ENCODE peak calls at places on chromosome 14, in six cellular contexts. U is B cell, I is Caco-2, L is A549, T is AG09319, K is fibroblast of pulmonary artery. H is an unnamed sample.

GRCh38 chr14:100712490-100712889 is 14.2 kb upstream of the DLK1 start:
- DNase-seq in L (no peak), U (no peak), I (no peak), T (no peak), K (no peak), H (no peak)

GRCh38 chr14:104864267-104865068 is 600 bp upstream of the CEP170B start:
- DNase-seq in I (peak; percentile 92), L (peak; percentile 70), T (no peak), U (peak; percentile 34), K (no peak), H (no peak)

GRCh38 chr14:87113286-87113685 is 879.7 kb downstream of the GALC start:
- DNase-seq in U (no peak), L (no peak), T (no peak), I (no peak), K (no peak), H (no peak)

GRCh38 chr14:27553820-27554219 is 956.0 kb upstream of the NOVA1 start:
- DNase-seq in K (peak; percentile 24), U (no peak), L (peak; percentile 5), I (no peak), T (no peak), H (no peak)

GRCh38 chr14:69043007-69043444 is 63.9 kb upstream of the ACTN1 start:
- DNase-seq in U (no peak), K (peak; percentile 34), L (no peak), T (no peak), I (no peak), H (no peak)

GRCh38 chr14:79201545-79202247 is 1009.6 kb downstream of the DIO2 start:
- DNase-seq in L (no peak), U (no peak), K (no peak), T (no peak), I (peak; percentile 30), H (no peak)

GRCh38 chr14:64507376-64508156 is 3.0 kb downstream of the ZBTB1 start:
- DNase-seq in T (no peak), K (no peak), U (no peak), L (no peak), I (no peak), H (no peak)

GRCh38 chr14:94411638-94412037 is 23.2 kb upstream of the SERPINA1 start:
- DNase-seq in I (no peak), K (no peak), L (no peak), U (no peak), T (no peak), H (no peak)

GRCh38 chr14:98494582-98494981 is 777.4 kb downstream of the BCL11B start:
- DNase-seq in I (no peak), L (peak; percentile 20), K (no peak), T (no peak), U (no peak), H (no peak)

GRCh38 chr14:24426912-24427536 is 2.4 kb downstream of the CBLN3 start:
- DNase-seq in U (no peak), I (peak; percentile 88), K (no peak), L (no peak), T (no peak), H (no peak)

GRCh38 chr14:34766060-34766459 is 51.7 kb upstream of the CFL2 start:
- DNase-seq in I (no peak), K (no peak), T (no peak), U (no peak), L (peak; percentile 26), H (no peak)

GRCh38 chr14:64880382-64881121 is 845 bp upstream of the SPTB start:
- DNase-seq in I (peak; percentile 51), U (no peak), T (no peak), L (peak; percentile 40), K (no peak), H (peak; percentile 68)

GRCh38 chr14:77186911-77187648 is 5.5 kb downstream of the TMEM63C start:
- DNase-seq in U (no peak), I (no peak), K (peak; percentile 6), T (no peak), L (peak; percentile 25), H (no peak)

GRCh38 chr14:53249059-53249458 is 95.9 kb upstream of the DDHD1 start:
- DNase-seq in T (no peak), L (no peak), I (no peak), U (no peak), K (no peak), H (no peak)

GRCh38 chr14:106044949-106045596 is 518.7 kb downstream of the TMEM121 start:
- DNase-seq in K (no peak), T (no peak), I (peak; percentile 66), L (peak; percentile 83), U (peak; percentile 73), H (peak; percentile 85)

GRCh38 chr14:103657466-103657865 is 28.5 kb downstream of the KLC1 start:
- DNase-seq in T (peak; percentile 11), K (peak; percentile 74), I (no peak), U (no peak), L (no peak), H (no peak)

GRCh38 chr14:68506021-68506644 is 286.7 kb downstream of the ZFP36L1 start:
- DNase-seq in K (peak; percentile 68), I (no peak), L (no peak), T (no peak), U (no peak), H (no peak)

GRCh38 chr14:50906326-50906725 is 34.5 kb downstream of the ABHD12B start:
- DNase-seq in U (no peak), T (no peak), K (no peak), I (no peak), L (no peak), H (no peak)

GRCh38 chr14:102620413-102620812 is 28.0 kb downstream of the RCOR1 start:
- DNase-seq in L (no peak), K (no peak), T (peak; percentile 57), U (no peak), I (no peak), H (no peak)

GRCh38 chr14:71776463-71777359 is 155.5 kb upstream of the RGS6 start:
- DNase-seq in K (peak; percentile 10), I (no peak), T (no peak), L (no peak), U (no peak), H (peak; percentile 39)

GRCh38 chr14:66507181-66507721 is 696 bp upstream of the GPHN start:
- DNase-seq in L (no peak), I (no peak), U (peak; percentile 39), K (no peak), T (no peak), H (no peak)

GRCh38 chr14:68621400-68622365 is 171.2 kb downstream of the ZFP36L1 start:
- DNase-seq in I (no peak), U (no peak), T (peak; percentile 41), K (peak; percentile 80), L (no peak), H (no peak)

GRCh38 chr14:102362084-102362483 is 606 bp downstream of the CINP start:
- DNase-seq in L (no peak), T (no peak), K (peak; percentile 16), U (no peak), I (no peak), H (no peak)

GRCh38 chr14:69010632-69011031 is 31.5 kb upstream of the ACTN1 start:
- DNase-seq in T (no peak), I (no peak), U (no peak), L (peak; percentile 31), K (no peak), H (no peak)

GRCh38 chr14:24483604-24484252 is 24.3 kb downstream of the CMA1 start:
- DNase-seq in U (no peak), I (no peak), L (no peak), K (peak; percentile 48), T (no peak), H (no peak)

GRCh38 chr14:60196291-60196690 is 31.1 kb upstream of the DHRS7 start:
- DNase-seq in T (no peak), K (no peak), I (no peak), L (no peak), U (no peak), H (no peak)

GRCh38 chr14:74491952-74492351 is 1.2 kb downstream of the NPC2 start:
- DNase-seq in L (peak; percentile 59), U (peak; percentile 43), T (no peak), K (peak; percentile 45), I (peak; percentile 59), H (no peak)

GRCh38 chr14:24372701-24373416 is 4.9 kb downstream of the NFATC4 start:
- DNase-seq in I (no peak), K (peak; percentile 67), U (no peak), T (no peak), L (no peak), H (no peak)

GRCh38 chr14:75884198-75884611 is 97.6 kb downstream of the TGFB3 start:
- DNase-seq in I (no peak), K (peak; percentile 94), U (no peak), T (no peak), L (no peak), H (no peak)
- TF ChIP-seq CTCF in I (peak; percentile 9), K (peak; percentile 45), U (no peak), T (peak; percentile 39), L (no peak), H (peak; percentile 40)

GRCh38 chr14:55789442-55789841 is 209.4 kb downstream of the KTN1 start:
- DNase-seq in U (no peak), K (peak; percentile 62), I (no peak), L (no peak), T (no peak), H (no peak)
- TF ChIP-seq CTCF in U (no peak), K (no peak), I (no peak), L (no peak), T (no peak), H (no peak)

DNA sequence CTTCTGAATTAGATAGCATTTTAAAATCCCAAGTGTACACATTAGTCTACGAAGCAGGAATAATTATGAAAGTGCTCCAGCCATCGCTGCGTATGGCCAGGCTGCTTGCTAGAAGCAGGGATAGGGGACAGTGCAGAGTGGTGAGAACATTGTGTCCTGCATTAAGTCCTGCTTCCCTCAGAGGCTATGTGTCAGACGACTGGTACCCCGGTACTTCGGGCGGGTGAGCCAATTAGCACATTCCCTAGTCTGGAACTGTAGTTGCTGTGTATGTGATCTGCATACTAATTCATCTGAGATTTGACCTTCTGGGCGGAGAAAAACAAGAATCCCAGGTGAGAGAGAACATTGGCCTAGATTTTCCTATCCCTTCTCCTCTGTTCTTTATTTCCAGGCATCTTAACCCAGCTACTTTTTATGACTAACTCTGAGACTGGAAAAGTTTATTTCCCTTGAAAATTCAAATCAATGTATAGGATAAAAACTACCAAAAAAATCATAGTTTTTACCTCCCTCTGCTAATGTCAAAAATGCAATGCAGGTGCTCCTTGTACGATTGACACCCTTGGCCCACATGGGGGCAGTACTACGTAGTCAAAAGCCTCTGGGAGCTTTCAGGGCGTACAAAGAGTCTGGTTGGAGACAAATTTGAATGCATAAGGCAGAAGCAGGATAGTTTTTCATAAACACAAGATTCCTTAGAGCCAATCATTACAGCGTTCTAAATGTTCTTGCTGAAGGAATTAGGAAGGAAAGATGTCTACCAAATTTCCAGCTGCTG is 764.3 kb downstream of the NOVA1 start:
- DNase-seq in U (no peak), I (peak; percentile 44), T (no peak), L (peak; percentile 14), K (peak; percentile 68), H (peak; percentile 7)
- TF ChIP-seq CTCF in U (no peak), I (peak; percentile 44), T (no peak), L (no peak), K (peak; percentile 72), H (peak; percentile 56)

DNA sequence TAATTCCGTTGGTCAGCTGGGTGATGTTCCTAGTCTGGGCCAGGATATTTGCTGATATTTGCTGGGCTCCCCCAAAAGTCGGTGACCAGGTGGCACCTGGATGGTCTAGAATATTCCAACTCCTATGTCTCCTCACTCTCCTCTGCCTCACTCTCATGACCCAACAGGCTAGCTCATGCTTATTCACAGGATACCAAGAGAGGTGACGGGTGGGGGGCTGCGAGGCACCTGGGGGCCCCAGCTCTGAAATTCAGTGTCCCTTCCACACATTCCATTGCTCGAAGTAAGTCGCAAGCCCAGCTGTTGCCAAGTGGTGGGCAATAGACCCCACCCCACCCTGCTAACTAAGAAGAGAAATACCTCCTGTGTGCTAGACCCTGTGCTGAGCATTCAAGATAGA is 67.7 kb downstream of the C14orf132 start:
- DNase-seq in T (no peak), I (no peak), U (no peak), K (no peak), L (no peak), H (no peak)
- TF ChIP-seq CTCF in T (no peak), I (no peak), U (no peak), K (no peak), L (no peak), H (no peak)